ENCODE peak calls at places on chromosomes 3 and 15, in seven cellular contexts. Q is nephron progenitor cell, D is aorta, R is H9, H is renal cortical epithelial cell, K is left colon, P is right lobe of liver. T is an unnamed sample.
A peak's percentile ranks its signal among the peaks of the same experiment; 100 is the strongest.

GRCh38 chr3:171497546-171497945 is 37.3 kb upstream of the TNIK start:
- DNase-seq in H (no peak), K (no peak), Q (no peak), P (no peak), R (no peak), D (no peak), T (no peak)

GRCh38 chr15:83010709-83011270 is 649 bp downstream of the C15orf40 start:
- DNase-seq in K (peak; percentile 73), H (peak; percentile 72), P (peak; percentile 78), Q (peak; percentile 62), R (peak; percentile 70), D (peak; percentile 90), T (peak; percentile 70)

GRCh38 chr3:46707601-46708011 is 6.4 kb downstream of the TMIE start:
- DNase-seq in K (no peak), P (peak; percentile 34), Q (no peak), R (no peak), D (peak; percentile 50), H (no peak), T (no peak)

GRCh38 chr3:136952292-136952691 is 5.5 kb upstream of the IL20RB start:
- DNase-seq in R (no peak), H (peak; percentile 59), P (no peak), D (no peak), K (no peak), Q (no peak), T (peak; percentile 97)

GRCh38 chr15:83199288-83199687 is 8.3 kb downstream of the HDGFL3 start:
- DNase-seq in K (no peak), Q (no peak), R (no peak), D (no peak), P (no peak), H (no peak), T (no peak)

GRCh38 chr3:33063651-33064051 is 33.3 kb downstream of the GLB1 start:
- DNase-seq in Q (no peak), R (no peak), K (no peak), D (no peak), P (no peak), H (no peak), T (no peak)

GRCh38 chr3:186209810-186210752 is 101.2 kb upstream of the ETV5 start:
- DNase-seq in D (no peak), K (peak; percentile 30), R (peak; percentile 47), Q (peak; percentile 39), H (no peak), P (no peak), T (peak; percentile 71)

GRCh38 chr3:8486434-8486833 is 15.2 kb upstream of the LMCD1 start:
- DNase-seq in Q (no peak), H (no peak), D (no peak), P (no peak), K (no peak), R (no peak), T (no peak)

GRCh38 chr3:62955126-62955525 is 79.9 kb upstream of the CADPS start:
- DNase-seq in R (no peak), D (no peak), H (no peak), P (no peak), K (no peak), Q (no peak), T (no peak)

GRCh38 chr3:179428876-179429548 is 22.3 kb downstream of the GNB4 start:
- DNase-seq in Q (no peak), D (no peak), P (no peak), R (no peak), K (no peak), H (no peak), T (peak; percentile 38)

GRCh38 chr15:58017869-58018268 is 47.6 kb downstream of the ALDH1A2 start:
- DNase-seq in K (no peak), R (no peak), Q (no peak), H (no peak), P (no peak), D (no peak), T (no peak)